ENCODE peak calls at places on chromosomes 16 and 17, in four cellular contexts. N is HepG2, U is K562, C is H1. M is an unnamed sample.

GRCh38 chr17:66747561-66748275 is 87.2 kb upstream of the CACNG5 start:
- DNase-seq in N (no peak), U (no peak), C (no peak), M (no peak)

GRCh38 chr16:64416232-64417010 is 705.4 kb downstream of the CDH11 start:
- DNase-seq in N (no peak), U (no peak), C (no peak), M (no peak)

GRCh38 chr16:9311303-9311954 is 220.0 kb downstream of the HAPSTR1 start:
- DNase-seq in N (no peak), U (no peak), C (peak; percentile 39), M (no peak)

GRCh38 chr16:63981639-63982038 is 1140.2 kb downstream of the CDH11 start:
- DNase-seq in N (no peak), U (no peak), C (no peak), M (no peak)

GRCh38 chr16:27639588-27640276 is 89.8 kb downstream of the KATNIP start:
- DNase-seq in N (peak; percentile 58), U (peak; percentile 70), C (no peak), M (peak; percentile 53)

GRCh38 chr16:82439678-82440293 is 187.0 kb upstream of the CDH13 start:
- DNase-seq in N (peak; percentile 9), U (peak; percentile 21), C (no peak), M (peak; percentile 45)

GRCh38 chr17:81885869-81886548 is 5.4 kb downstream of the ALYREF start:
- DNase-seq in N (no peak), U (no peak), C (no peak), M (no peak)

GRCh38 chr17:4706121-4706520 is 2.2 kb upstream of the PELP1 start:
- DNase-seq in N (no peak), U (no peak), C (no peak), M (no peak)

GRCh38 chr17:345992-346785 is 6.4 kb downstream of the RPH3AL start:
- DNase-seq in N (no peak), U (no peak), C (no peak), M (no peak)

GRCh38 chr17:76844846-76845245 is 23.4 kb upstream of the MGAT5B start:
- DNase-seq in N (no peak), U (no peak), C (no peak), M (no peak)

GRCh38 chr17:78306913-78307312 is 53.0 kb downstream of the SOCS3 start:
- DNase-seq in N (no peak), U (no peak), C (no peak), M (no peak)

GRCh38 chr16:48613061-48613957 is 3.3 kb upstream of the N4BP1 start:
- DNase-seq in N (peak; percentile 76), U (no peak), C (no peak), M (peak; percentile 58)

GRCh38 chr16:62913333-62913732 is 877.1 kb upstream of the CDH8 start:
- DNase-seq in N (no peak), U (no peak), C (no peak), M (no peak)

GRCh38 chr17:77460514-77461046 is 319.8 kb downstream of the SEC14L1 start:
- DNase-seq in N (no peak), U (no peak), C (no peak), M (no peak)

GRCh38 chr17:41579484-41580243 is 7.0 kb downstream of the KRT14 start:
- DNase-seq in N (peak; percentile 85), U (peak; percentile 93), C (peak; percentile 78), M (peak; percentile 87)

DNA sequence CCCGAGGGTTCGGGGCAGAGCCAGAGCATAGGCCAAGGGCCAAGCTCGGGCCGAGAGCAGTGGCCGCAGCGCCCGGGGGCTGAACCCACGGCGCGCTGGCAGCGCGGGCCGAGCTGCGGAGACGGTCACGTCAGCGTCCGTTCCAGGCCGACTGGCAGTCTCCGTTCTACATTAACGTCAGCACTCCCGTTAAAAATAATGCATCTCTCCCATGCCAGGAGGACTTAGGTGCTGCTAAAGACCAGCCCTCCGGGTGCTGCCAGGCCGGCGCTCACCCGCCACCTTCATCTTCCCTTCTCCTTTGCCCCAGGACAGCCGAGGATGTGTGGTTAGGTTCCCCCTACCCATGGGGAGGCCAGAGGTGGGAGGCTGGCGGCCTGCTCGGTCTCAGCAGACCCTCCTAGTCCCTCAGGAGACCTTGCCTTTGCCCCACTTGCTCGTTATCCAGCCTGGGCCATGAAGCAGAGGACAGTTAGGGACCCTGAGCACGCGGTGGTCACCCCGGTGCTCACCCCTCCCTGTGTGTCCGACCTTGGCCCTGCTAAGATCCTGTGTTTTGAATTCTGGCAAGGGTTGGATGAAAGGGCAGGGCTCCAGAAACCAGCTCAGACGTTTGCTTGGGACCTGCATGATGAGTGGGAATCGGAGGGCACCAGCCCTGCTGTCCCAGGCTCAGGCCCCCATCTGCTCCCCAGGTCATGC is 570 bp downstream of the MPG start:
- DNase-seq in N (no peak), U (no peak), C (no peak), M (no peak)
- TF ChIP-seq RFX5 in N (no peak), U (no peak), C (no peak), M (no peak)

GRCh38 chr17:65533056-65533745 is 28.2 kb downstream of the AXIN2 start:
- DNase-seq in N (no peak), U (no peak), C (no peak), M (no peak)
- TF ChIP-seq PHF8 in N (no peak), U (no peak), C (no peak), M (no peak)

DNA sequence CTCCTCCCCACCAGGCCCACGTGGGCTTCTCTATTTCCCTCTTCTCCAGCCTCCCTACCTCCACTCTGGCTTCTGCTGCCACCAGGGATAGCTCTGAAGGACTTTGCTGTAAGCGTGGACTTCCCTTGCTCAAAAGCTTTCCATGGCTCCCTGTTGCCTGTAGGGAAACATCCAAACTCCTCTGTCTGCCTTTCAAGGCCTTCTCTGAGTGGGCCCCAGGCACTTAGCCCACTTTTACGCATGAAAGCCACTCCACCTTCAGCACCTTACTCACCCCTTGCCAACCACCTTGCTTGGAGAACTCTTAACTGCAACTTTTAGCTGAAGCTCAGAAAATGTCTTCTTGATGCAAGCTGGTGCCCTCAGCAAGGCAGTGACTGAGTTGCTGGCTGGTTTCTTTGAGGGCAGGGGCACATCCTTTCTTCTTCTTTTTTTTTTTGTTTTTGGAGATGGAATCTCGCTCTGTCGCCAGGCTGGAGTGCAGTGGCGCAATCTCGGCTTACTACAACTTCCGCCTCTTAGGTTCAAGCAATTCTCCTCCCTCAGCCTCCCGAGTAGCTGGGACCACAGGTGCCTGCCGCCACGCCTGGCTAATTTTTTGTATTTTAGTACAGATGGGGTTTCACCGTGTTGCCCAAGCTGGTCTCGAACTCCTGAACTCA is 52.0 kb upstream of the DLX4 start:
- DNase-seq in N (no peak), U (no peak), C (no peak), M (no peak)
- TF ChIP-seq JUN in N (no peak), U (no peak), C (no peak), M (no peak)

GRCh38 chr16:75899163-75899562 is 172.9 kb upstream of the CPHXL start:
- DNase-seq in N (no peak), U (no peak), C (no peak), M (no peak)
- TF ChIP-seq RFX5 in N (no peak), U (no peak), C (no peak), M (no peak)

DNA sequence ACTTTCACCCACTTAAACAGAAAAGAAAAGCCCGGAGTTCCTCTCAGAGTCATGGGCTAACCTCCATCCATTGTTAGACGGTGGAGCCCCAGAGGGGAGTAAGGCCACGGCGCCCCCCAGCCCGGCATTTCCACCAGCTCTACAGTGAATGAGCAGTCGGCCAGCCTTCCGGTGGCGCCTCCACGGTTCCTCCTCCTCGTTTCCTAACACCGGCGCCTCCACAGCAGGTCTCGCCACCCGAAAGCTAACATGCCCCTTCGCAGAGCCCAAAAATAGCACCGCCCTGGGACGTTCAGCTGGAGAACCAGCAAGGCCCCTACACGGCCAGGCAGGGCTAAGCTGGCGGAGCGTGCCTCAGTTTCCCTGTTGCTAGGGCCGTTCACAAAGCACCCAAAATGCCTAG is 858 bp downstream of the MMD start:
- DNase-seq in N (no peak), U (peak; percentile 40), C (no peak), M (no peak)
- TF ChIP-seq PHF8 in N (no peak), U (no peak), C (peak; percentile 20), M (no peak)

GRCh38 chr16:630815-631405 is at the start of gene WFIKKN1:
- DNase-seq in N (peak; percentile 59), U (peak; percentile 44), C (no peak), M (no peak)
- TF ChIP-seq JUN in N (no peak), U (no peak), C (no peak), M (no peak)

DNA sequence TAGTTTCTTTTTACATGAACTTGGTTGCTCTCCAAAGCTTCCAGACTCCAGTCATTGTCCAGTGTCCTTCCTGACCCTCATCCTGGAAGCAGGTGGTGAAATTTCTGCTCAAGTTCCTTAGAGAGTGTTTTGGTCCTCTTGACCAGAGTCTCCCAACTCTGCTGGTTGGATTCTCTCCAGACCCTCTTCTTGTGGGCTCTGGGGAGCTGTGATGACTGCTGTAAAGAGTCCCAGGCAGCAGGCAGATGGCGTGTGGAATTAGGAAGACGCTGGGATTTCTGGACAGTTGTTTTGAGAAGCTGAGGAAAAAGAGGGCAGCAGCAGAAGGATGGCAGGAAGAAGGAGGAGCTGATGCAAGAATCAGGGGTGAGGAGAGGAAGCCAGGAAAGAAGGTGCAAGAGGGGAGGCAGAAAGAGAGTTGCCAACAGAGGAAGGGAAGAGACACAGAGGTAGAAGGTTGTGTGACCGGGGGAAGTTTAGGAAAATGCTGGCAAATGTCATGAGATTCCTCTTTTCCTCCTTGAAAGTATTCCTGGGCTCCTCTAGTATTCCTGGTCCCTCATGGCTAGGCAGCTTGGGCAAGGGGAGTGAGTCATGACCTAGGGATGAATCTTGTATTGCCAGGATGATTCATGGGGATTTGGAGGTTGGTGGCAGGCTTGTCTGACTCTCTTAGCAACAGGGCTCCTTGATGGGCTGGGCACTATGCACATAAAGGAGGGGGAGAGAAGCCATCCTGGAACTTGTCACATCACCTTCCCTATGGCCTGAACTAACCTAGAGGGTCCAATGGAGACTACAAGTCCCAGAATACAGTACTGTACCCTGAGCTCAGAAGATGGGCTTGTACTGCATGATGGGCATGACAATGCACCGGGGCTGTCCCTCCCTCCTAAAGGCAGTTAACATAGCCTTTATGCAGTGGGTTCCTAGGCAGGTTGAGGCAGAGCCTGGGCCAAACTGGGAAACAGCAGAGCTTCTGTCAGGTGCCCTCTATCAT is 1.9 kb upstream of the SEZ6 start:
- DNase-seq in N (no peak), U (no peak), C (no peak), M (peak; percentile 97)
- TF ChIP-seq RFX5 in N (no peak), U (no peak), C (no peak), M (no peak)

GRCh38 chr16:35386619-35387018 is 1927.2 kb downstream of the TP53TG3F start:
- DNase-seq in N (no peak), U (no peak), C (no peak), M (no peak)

GRCh38 chr16:35391328-35391727 is 1931.9 kb downstream of the TP53TG3F start:
- DNase-seq in N (peak; percentile 43), U (no peak), C (no peak), M (no peak)
- TF ChIP-seq PHF8 in N (no peak), U (no peak), C (no peak), M (no peak)

GRCh38 chr16:73886378-73886777 is 410.2 kb upstream of the PSMD7 start:
- DNase-seq in N (no peak), U (no peak), C (no peak), M (no peak)

GRCh38 chr16:73890524-73891500 is 405.8 kb upstream of the PSMD7 start:
- DNase-seq in N (no peak), U (no peak), C (peak; percentile 15), M (no peak)

GRCh38 chr16:73887895-73888294 is 408.7 kb upstream of the PSMD7 start:
- DNase-seq in N (no peak), U (no peak), C (no peak), M (no peak)

GRCh38 chr16:73888840-73889577 is 407.6 kb upstream of the PSMD7 start:
- DNase-seq in N (no peak), U (no peak), C (no peak), M (no peak)

GRCh38 chr16:73885319-73885718 is 411.3 kb upstream of the PSMD7 start:
- DNase-seq in N (no peak), U (no peak), C (no peak), M (no peak)
- TF ChIP-seq JUN in N (no peak), U (no peak), C (no peak), M (no peak)